ENCODE peak calls at places on chromosomes 13 and 19, in seven cellular contexts. D is tibial artery, G is left ventricle myocardium inferior, R is heart right ventricle, B is endodermal cell, M is H9, H is esophagus squamous epithelium. T is an unnamed sample.

GRCh38 chr19:45996933-45997332 is 1.7 kb downstream of the CCDC61 start:
- DNase-seq in D (no peak), G (no peak), R (no peak), B (no peak), M (no peak), H (no peak), T (no peak)

GRCh38 chr13:104750377-104750776 is 1684.2 kb upstream of the SLC10A2 start:
- DNase-seq in D (no peak), G (no peak), R (no peak), B (no peak), M (no peak), H (no peak), T (peak; percentile 55)

GRCh38 chr19:38441660-38442348 is 8.3 kb downstream of the RYR1 start:
- DNase-seq in D (no peak), G (no peak), R (no peak), B (peak; percentile 80), M (peak; percentile 77), H (no peak), T (no peak)

GRCh38 chr19:38385804-38386257 is 2.0 kb downstream of the GGN start:
- DNase-seq in D (no peak), G (no peak), R (no peak), B (peak; percentile 87), M (peak; percentile 76), H (no peak), T (no peak)

GRCh38 chr19:21430674-21431073 is 33.7 kb downstream of the ZNF493 start:
- DNase-seq in D (no peak), G (no peak), R (no peak), B (no peak), M (no peak), H (no peak), T (no peak)

GRCh38 chr19:8363803-8364771 is at the start of gene ANGPTL4:
- DNase-seq in D (peak; percentile 87), G (peak; percentile 77), R (peak; percentile 78), B (peak; percentile 87), M (peak; percentile 81), H (no peak), T (peak; percentile 74)

GRCh38 chr19:40139533-40140287 is 49.0 kb upstream of the ZNF780A start:
- DNase-seq in D (no peak), G (no peak), R (no peak), B (no peak), M (no peak), H (no peak), T (peak; percentile 18)

GRCh38 chr19:50315773-50316448 is 13.3 kb downstream of the KCNC3 start:
- DNase-seq in D (no peak), G (no peak), R (no peak), B (peak; percentile 92), M (peak; percentile 84), H (no peak), T (no peak)

GRCh38 chr19:867855-868457 is 8.5 kb downstream of the CFD start:
- DNase-seq in D (no peak), G (no peak), R (no peak), B (peak; percentile 49), M (no peak), H (no peak), T (no peak)

GRCh38 chr13:37870489-37870845 is 895 bp upstream of the TRPC4 start:
- DNase-seq in D (no peak), G (no peak), R (no peak), B (no peak), M (no peak), H (no peak), T (no peak)

GRCh38 chr19:5392476-5392875 is 51.9 kb upstream of the PTPRS start:
- DNase-seq in D (no peak), G (no peak), R (no peak), B (no peak), M (no peak), H (no peak), T (no peak)

GRCh38 chr13:46756977-46757376 is 40.0 kb downstream of the ESD start:
- DNase-seq in D (no peak), G (no peak), R (no peak), B (no peak), M (no peak), H (no peak), T (peak; percentile 80)

GRCh38 chr19:48806518-48806817 is 4.4 kb downstream of the BCAT2 start:
- DNase-seq in D (no peak), G (no peak), R (no peak), B (peak; percentile 89), M (peak; percentile 83), H (no peak), T (peak; percentile 45)

GRCh38 chr13:112010714-112011113 is 56.2 kb upstream of the SOX1 start:
- DNase-seq in D (no peak), G (no peak), R (no peak), B (no peak), M (no peak), H (no peak), T (no peak)

GRCh38 chr19:32264568-32264967 is 80.8 kb upstream of the ZNF507 start:
- DNase-seq in D (no peak), G (no peak), R (no peak), B (no peak), M (no peak), H (no peak), T (no peak)

GRCh38 chr19:2227415-2228156 is 8.5 kb downstream of the PLEKHJ1 start:
- DNase-seq in D (no peak), G (no peak), R (no peak), B (no peak), M (no peak), H (no peak), T (no peak)

GRCh38 chr19:15776264-15776663 is 11.2 kb upstream of the OR10H5 start:
- DNase-seq in D (no peak), G (no peak), R (no peak), B (no peak), M (no peak), H (no peak), T (no peak)

GRCh38 chr13:34657716-34658115 is 284.4 kb upstream of the NBEA start:
- DNase-seq in D (no peak), G (no peak), R (no peak), B (no peak), M (no peak), H (no peak), T (peak; percentile 5)

GRCh38 chr19:48989701-48990291 is 3.3 kb downstream of the GYS1 start:
- DNase-seq in D (no peak), G (peak; percentile 51), R (peak; percentile 59), B (no peak), M (no peak), H (no peak), T (no peak)

GRCh38 chr13:94494021-94494420 is 14.5 kb upstream of the DCT start:
- DNase-seq in D (no peak), G (no peak), R (no peak), B (no peak), M (no peak), H (no peak), T (no peak)

GRCh38 chr19:41795031-41795461 is 1.3 kb upstream of the CEACAM3 start:
- DNase-seq in D (no peak), G (no peak), R (no peak), B (peak; percentile 86), M (peak; percentile 65), H (no peak), T (peak; percentile 51)

GRCh38 chr13:102788683-102789082 is 10.1 kb downstream of the POGLUT2 start:
- DNase-seq in D (no peak), G (no peak), R (no peak), B (no peak), M (no peak), H (no peak), T (no peak)

GRCh38 chr13:48000559-48001126 is 430 bp downstream of the SUCLA2 start:
- DNase-seq in D (no peak), G (no peak), R (no peak), B (no peak), M (peak; percentile 52), H (no peak), T (no peak)

DNA sequence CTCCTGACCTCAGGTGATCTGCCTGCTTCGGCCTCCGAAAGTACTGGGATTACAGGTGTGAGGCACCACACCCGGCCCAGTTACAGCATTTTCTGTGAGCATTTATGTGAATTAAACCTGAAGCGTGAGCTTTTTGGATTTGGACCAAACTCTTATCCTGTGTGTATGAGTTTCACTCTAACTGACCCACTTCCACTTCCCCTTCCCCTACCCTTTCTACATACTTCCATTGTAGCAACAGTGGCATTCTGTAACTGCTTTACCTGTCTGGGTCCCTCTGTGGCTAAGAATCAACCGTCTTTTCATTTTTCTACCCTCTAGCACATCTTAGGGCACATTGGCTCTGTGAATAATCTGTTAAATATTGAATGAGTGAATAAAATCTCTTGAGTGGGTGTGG is 16.2 kb downstream of the FRY start:
- DNase-seq in D (no peak), G (no peak), R (no peak), B (no peak), M (no peak), H (no peak), T (no peak)
- H3K27ac ChIP-seq in D (peak overlapping the region; percentile 24), G (peak overlapping the region; percentile 64), R (no peak overlapping the region), B (no peak overlapping the region), M (no peak overlapping the region), H (no peak overlapping the region), T (no peak overlapping the region)

GRCh38 chr19:51345076-51345620 is 3.2 kb upstream of the VSIG10L start:
- DNase-seq in D (no peak), G (no peak), R (no peak), B (peak; percentile 31), M (no peak), H (no peak), T (no peak)

GRCh38 chr19:51347209-51347928 is 5.4 kb upstream of the VSIG10L start:
- DNase-seq in D (no peak), G (no peak), R (no peak), B (peak; percentile 29), M (no peak), H (no peak), T (no peak)

GRCh38 chr19:51341976-51342580 is at the start of gene VSIG10L:
- DNase-seq in D (no peak), G (no peak), R (no peak), B (peak; percentile 59), M (no peak), H (no peak), T (no peak)

GRCh38 chr19:51342631-51343569 is 961 bp upstream of the VSIG10L start:
- DNase-seq in D (no peak), G (no peak), R (no peak), B (peak; percentile 75), M (no peak), H (no peak), T (no peak)

GRCh38 chr19:51346742-51347141 is 4.8 kb upstream of the VSIG10L start:
- DNase-seq in D (no peak), G (no peak), R (no peak), B (peak; percentile 52), M (no peak), H (no peak), T (no peak)
- TF ChIP-seq CTCF in D (no peak), G (no peak), R (no peak), B (peak; percentile 58), M (peak; percentile 43), H (no peak), T (peak; percentile 13)

GRCh38 chr19:54208784-54209057 is 8.1 kb downstream of the RPS9 start:
- DNase-seq in D (no peak), G (no peak), R (no peak), B (no peak), M (no peak), H (no peak), T (no peak)
- H3K27ac ChIP-seq in D (peak overlapping the region; percentile 75), G (peak overlapping the region; percentile 79), R (no peak overlapping the region), B (peak overlapping the region; percentile 52), M (no peak overlapping the region), H (peak overlapping the region; percentile 92), T (no peak overlapping the region)

DNA sequence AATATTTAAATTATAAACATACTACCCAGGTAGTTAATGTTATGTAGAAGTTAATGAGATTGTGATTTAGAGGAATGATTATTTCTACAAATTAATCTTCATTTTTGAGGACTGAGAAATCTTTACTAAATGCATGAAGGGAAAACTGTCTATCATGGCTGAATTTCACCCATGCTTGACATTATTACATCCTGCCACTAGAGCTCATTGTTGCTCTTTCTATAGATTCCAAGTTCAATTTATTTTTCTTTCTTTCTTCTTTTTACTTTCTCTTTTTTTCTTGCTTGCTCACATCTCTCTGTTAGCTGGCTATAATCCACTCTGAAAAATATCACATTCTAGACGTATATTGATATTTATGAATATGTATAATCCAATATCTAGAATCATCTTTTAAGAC is 505.0 kb upstream of the KLHL1 start:
- DNase-seq in D (no peak), G (no peak), R (no peak), B (no peak), M (no peak), H (no peak), T (no peak)
- TF ChIP-seq CTCF in D (no peak), G (no peak), R (no peak), B (peak; percentile 75), M (peak; percentile 66), H (no peak), T (no peak)

T was measured in brain microvascular endothelial cell.